ENCODE peak calls at places on chromosome 9, in six cellular contexts. J is left ventricle myocardium inferior, Y is IMR-90, X is tibial nerve, E is aorta, P is WERI-Rb-1. O is an unnamed sample. For H3K9me3, the result is how much of the 10 kb centered on the place peaks cover.

GRCh38 chr9:128764361-128764760 is 7.4 kb downstream of the ZER1 start:
- DNase-seq in X (no peak), E (no peak), J (no peak), Y (no peak), P (peak), O (no peak)

GRCh38 chr9:72612449-72612848 is 91.0 kb downstream of the TMC1 start:
- DNase-seq in E (no peak), P (no peak), Y (no peak), J (no peak), X (no peak), O (no peak)

GRCh38 chr9:91089405-91090131 is 272.1 kb downstream of the AUH start:
- DNase-seq in Y (peak), X (no peak), E (no peak), P (peak), J (no peak), O (no peak)

GRCh38 chr9:134218230-134218629 is 53.9 kb upstream of the RNU6ATAC start:
- DNase-seq in E (peak), Y (no peak), X (no peak), P (no peak), J (no peak), O (no peak)

GRCh38 chr9:18396102-18396728 is 77.7 kb upstream of the ADAMTSL1 start:
- DNase-seq in X (no peak), J (no peak), P (peak), E (no peak), Y (peak), O (no peak)

GRCh38 chr9:119758241-119758640 is 389.0 kb upstream of the BRINP1 start:
- DNase-seq in J (no peak), P (peak), X (no peak), E (no peak), Y (no peak), O (no peak)

GRCh38 chr9:99069532-99069931 is 35.4 kb upstream of the TGFBR1 start:
- DNase-seq in J (no peak), P (no peak), X (no peak), Y (no peak), E (peak), O (no peak)

GRCh38 chr9:92094655-92095054 is 20.6 kb downstream of the SPTLC1 start:
- DNase-seq in Y (peak), E (no peak), P (no peak), X (no peak), J (no peak), O (no peak)

GRCh38 chr9:121261107-121261460 is 6.9 kb upstream of the GSN start:
- DNase-seq in E (no peak), J (no peak), P (peak), X (no peak), Y (no peak), O (no peak)

GRCh38 chr9:89002987-89003386 is 11.7 kb downstream of the S1PR3 start:
- DNase-seq in X (no peak), Y (no peak), P (no peak), J (no peak), E (peak), O (no peak)

GRCh38 chr9:36163049-36163839 is 5.9 kb upstream of the CCIN start:
- DNase-seq in P (peak), E (peak), Y (peak), J (peak), X (no peak), O (no peak)

GRCh38 chr9:11402621-11403020 is 789.8 kb upstream of the PTPRD start:
- DNase-seq in Y (no peak), X (no peak), P (no peak), J (no peak), E (no peak), O (no peak)

GRCh38 chr9:126067031-126067734 is 259.4 kb upstream of the MVB12B start:
- DNase-seq in J (no peak), Y (no peak), E (no peak), X (no peak), P (no peak), O (no peak)

GRCh38 chr9:136430591-136431234 is 8.9 kb downstream of the INPP5E start:
- DNase-seq in Y (no peak), X (no peak), J (no peak), E (no peak), P (no peak), O (no peak)

GRCh38 chr9:11871832-11872231 is 821.4 kb upstream of the TYRP1 start:
- DNase-seq in P (no peak), Y (no peak), E (no peak), J (no peak), X (no peak), O (no peak)

GRCh38 chr9:97907051-97907450 is 15.2 kb downstream of the TRMO start:
- DNase-seq in E (no peak), Y (no peak), X (no peak), P (no peak), J (no peak), O (no peak)

GRCh38 chr9:71285191-71285656 is 163.8 kb upstream of the TRPM3 start:
- DNase-seq in J (no peak), E (no peak), Y (peak), P (peak), X (no peak), O (no peak)

GRCh38 chr9:89473762-89474469 is 24.0 kb downstream of the SEMA4D start:
- DNase-seq in E (no peak), X (no peak), Y (peak), J (no peak), P (no peak), O (no peak)

GRCh38 chr9:100595391-100596199 is 17.7 kb downstream of the CAVIN4 start:
- DNase-seq in X (no peak), E (no peak), Y (peak), P (peak), J (no peak), O (no peak)

GRCh38 chr9:1979815-1980367 is 35.3 kb upstream of the SMARCA2 start:
- DNase-seq in Y (peak), J (peak), P (no peak), X (peak), E (no peak), O (no peak)

GRCh38 chr9:135869916-135870315 is 37.4 kb downstream of the CAMSAP1 start:
- DNase-seq in E (no peak), X (no peak), Y (no peak), J (no peak), P (no peak), O (no peak)

GRCh38 chr9:34961574-34962480 is 3.7 kb downstream of the PHF24 start:
- DNase-seq in X (no peak), J (no peak), E (no peak), Y (peak), P (no peak), O (no peak)

GRCh38 chr9:133347515-133347984 is 381 bp downstream of the MED22 start:
- DNase-seq in Y (no peak), X (no peak), J (peak), P (no peak), E (no peak), O (no peak)

GRCh38 chr9:109799792-109800191 is 19.8 kb downstream of the PALM2AKAP2 start:
- DNase-seq in Y (peak), E (no peak), X (no peak), J (no peak), P (no peak), O (no peak)

GRCh38 chr9:121698627-121699270 is 47.3 kb downstream of the DAB2IP start:
- DNase-seq in Y (no peak), P (peak), X (no peak), J (no peak), E (no peak), O (no peak)

GRCh38 chr9:4973902-4974301 is 11.2 kb upstream of the JAK2 start:
- DNase-seq in P (no peak), J (no peak), Y (no peak), X (no peak), E (no peak), O (no peak)

GRCh38 chr9:15104826-15105420 is 194.7 kb upstream of the FREM1 start:
- DNase-seq in P (peak), Y (peak), J (no peak), X (no peak), E (no peak), O (peak)

GRCh38 chr9:129140397-129141065 is 29.3 kb downstream of the PTPA start:
- DNase-seq in E (no peak), J (peak), P (peak), X (no peak), Y (peak), O (no peak)

GRCh38 chr9:130041648-130042405 is 1.2 kb downstream of the FNBP1 start:
- DNase-seq in P (peak), J (peak), X (no peak), Y (peak), E (peak), O (no peak)

GRCh38 chr9:98206754-98207153 is 14.3 kb upstream of the CORO2A start:
- DNase-seq in J (no peak), X (no peak), Y (no peak), P (no peak), E (no peak), O (no peak)

GRCh38 chr9:19456996-19457693 is 48.3 kb downstream of the ACER2 start:
- DNase-seq in P (peak), X (peak), E (no peak), Y (peak), J (peak), O (peak)

GRCh38 chr9:3012843-3013242 is 168.9 kb upstream of the PUM3 start:
- DNase-seq in P (no peak), X (no peak), J (no peak), E (no peak), Y (no peak), O (no peak)

GRCh38 chr9:3018691-3019230 is 174.9 kb upstream of the PUM3 start:
- DNase-seq in E (no peak), X (no peak), J (no peak), Y (no peak), P (no peak), O (no peak)

GRCh38 chr9:3012245-3012644 is 168.3 kb upstream of the PUM3 start:
- DNase-seq in Y (no peak), X (no peak), P (no peak), E (no peak), J (no peak), O (no peak)

DNA sequence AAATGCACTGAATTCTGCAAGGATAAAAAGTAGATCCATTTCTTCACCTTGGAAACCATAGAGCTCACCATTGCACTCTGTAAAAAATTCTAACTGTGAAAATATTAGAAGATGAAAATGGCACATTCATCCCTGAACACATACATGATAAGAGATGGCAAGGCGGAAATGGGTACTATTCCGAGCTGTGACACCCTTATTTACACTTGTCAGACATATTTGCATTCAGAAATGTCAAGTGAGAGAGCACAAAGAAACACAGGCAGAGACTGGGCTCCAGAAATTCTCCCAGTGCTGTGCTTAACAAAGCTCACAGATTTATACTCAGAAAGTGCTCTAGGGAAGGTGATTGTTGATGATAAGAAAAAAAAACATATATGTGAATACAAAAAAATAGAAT is 170.3 kb upstream of the PUM3 start:
- DNase-seq in X (no peak), P (no peak), J (no peak), Y (no peak), E (no peak), O (no peak)
- H3K9me3 ChIP-seq in X (under half), P (under half), J (under half), Y (under half), E (under half), O (under half)

GRCh38 chr9:127580879-127581278 is 31.2 kb upstream of the STXBP1 start:
- DNase-seq in P (no peak), J (no peak), Y (no peak), X (no peak), E (no peak), O (no peak)

GRCh38 chr9:127578627-127578951 is 33.5 kb upstream of the STXBP1 start:
- DNase-seq in J (no peak), Y (no peak), P (no peak), X (no peak), E (no peak), O (no peak)

GRCh38 chr9:127583605-127584053 is 28.4 kb upstream of the STXBP1 start:
- DNase-seq in P (no peak), J (no peak), X (no peak), E (no peak), Y (peak), O (no peak)

GRCh38 chr9:127578952-127579853 is 32.9 kb upstream of the STXBP1 start:
- DNase-seq in X (peak), Y (peak), J (peak), P (peak), E (peak), O (peak)

GRCh38 chr9:127580371-127580770 is 31.7 kb upstream of the STXBP1 start:
- DNase-seq in Y (no peak), E (no peak), P (no peak), J (no peak), X (no peak), O (no peak)
- H3K9me3 ChIP-seq in Y (under half), E (under half), P (under half), J (under half), X (under half), O (under half)

GRCh38 chr9:40913096-40913719 is 215.3 kb downstream of the FOXD4L6 start:
- DNase-seq in E (no peak), Y (no peak), X (no peak), P (no peak), J (no peak), O (no peak)
- H3K9me3 ChIP-seq in E (under half), Y (half or more), X (half or more), P (under half), J (half or more), O (half or more)

GRCh38 chr9:65432722-65433323 is 147.8 kb upstream of the FOXD4L5 start:
- DNase-seq in E (no peak), P (no peak), Y (no peak), J (no peak), X (no peak), O (no peak)
- H3K9me3 ChIP-seq in E (under half), P (under half), Y (under half), J (under half), X (half or more), O (under half)

GRCh38 chr9:111533099-111533785 is 8.3 kb downstream of the ZNF483 start:
- DNase-seq in X (no peak), Y (peak), E (no peak), J (no peak), P (no peak), O (no peak)

GRCh38 chr9:111529787-111530186 is 4.8 kb downstream of the ZNF483 start:
- DNase-seq in X (no peak), Y (no peak), E (no peak), J (no peak), P (no peak), O (no peak)

GRCh38 chr9:111527347-111527746 is 2.4 kb downstream of the ZNF483 start:
- DNase-seq in X (no peak), J (no peak), P (no peak), E (no peak), Y (no peak), O (no peak)

DNA sequence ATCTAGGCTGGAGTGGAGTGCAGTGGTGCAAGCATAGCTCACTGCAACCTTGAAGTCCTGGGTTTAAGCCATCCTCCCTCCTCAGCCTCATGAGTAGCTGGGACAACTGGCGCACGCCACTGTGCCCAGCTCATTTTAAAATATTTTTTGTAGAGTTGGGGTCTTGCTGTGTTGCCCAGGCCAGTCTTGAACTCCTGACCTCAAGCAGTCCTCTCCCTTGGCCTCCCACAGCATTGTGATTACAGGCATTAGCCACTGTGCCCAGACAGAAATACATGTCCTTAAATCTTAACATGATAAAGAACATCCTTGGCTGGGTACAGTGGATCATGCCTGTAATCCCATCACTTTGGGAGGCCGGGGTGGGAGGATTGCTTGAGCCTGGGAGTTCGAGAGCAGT is 6.7 kb downstream of the ZNF483 start:
- DNase-seq in P (no peak), X (no peak), Y (no peak), J (no peak), E (no peak), O (no peak)
- H3K9me3 ChIP-seq in P (under half), X (half or more), Y (under half), J (under half), E (under half), O (under half)

GRCh38 chr9:101858026-101858425 is 119.6 kb upstream of the GRIN3A start:
- DNase-seq in Y (no peak), J (no peak), X (no peak), E (no peak), P (no peak), O (no peak)
- H3K9me3 ChIP-seq in Y (under half), J (under half), X (under half), E (under half), P (under half), O (under half)

O was measured in T-helper 17 cell.